ENCODE peak calls at places on chromosomes 16 and 17, in four cellular contexts. V is IMR-90, A is K562, X is GM12878. C is an unnamed sample.
A peak's percentile ranks its signal among the peaks of the same experiment; 100 is the strongest.

GRCh38 chr16:24346734-24347133 is 90.6 kb downstream of the CACNG3 start:
- DNase-seq in X (no peak), V (no peak), A (no peak), C (no peak)

GRCh38 chr17:14886200-14886739 is 378.9 kb downstream of the PMP22 start:
- DNase-seq in A (no peak), X (no peak), V (no peak), C (no peak)

GRCh38 chr17:32515677-32516383 is 29.0 kb downstream of the CDK5R1 start:
- DNase-seq in X (peak; percentile 89), V (no peak), A (no peak), C (no peak)

GRCh38 chr17:82754297-82755208 is 2.7 kb downstream of the TBCD start:
- DNase-seq in X (no peak), V (no peak), A (peak; percentile 64), C (no peak)

GRCh38 chr17:33686171-33686570 is 393.1 kb upstream of the ASIC2 start:
- DNase-seq in V (no peak), X (no peak), A (peak; percentile 77), C (no peak)

GRCh38 chr17:67671492-67671891 is 46.2 kb upstream of the NOL11 start:
- DNase-seq in X (no peak), V (peak; percentile 7), A (no peak), C (peak; percentile 26)

GRCh38 chr16:53913082-53913870 is 209.3 kb downstream of the FTO start:
- DNase-seq in X (no peak), A (no peak), V (peak; percentile 94), C (no peak)

GRCh38 chr17:45770632-45771472 is 13.3 kb upstream of the CRHR1 start:
- DNase-seq in V (no peak), A (no peak), X (no peak), C (no peak)

GRCh38 chr16:67668495-67669157 is 2.0 kb downstream of the C16orf86 start:
- DNase-seq in X (no peak), A (peak; percentile 68), V (no peak), C (no peak)

GRCh38 chr17:42317256-42317966 is 29.1 kb downstream of the STAT5A start:
- DNase-seq in V (no peak), A (no peak), X (no peak), C (no peak)

GRCh38 chr16:982152-983043 is 828 bp downstream of the SOX8 start:
- DNase-seq in V (no peak), X (no peak), A (no peak), C (no peak)

GRCh38 chr16:56793504-56793903 is 63.6 kb downstream of the NUP93 start:
- DNase-seq in X (no peak), A (no peak), V (peak; percentile 51), C (peak; percentile 60)
- TF ChIP-seq FOS in X (no peak), A (no peak), V (no peak), C (no peak)

DNA sequence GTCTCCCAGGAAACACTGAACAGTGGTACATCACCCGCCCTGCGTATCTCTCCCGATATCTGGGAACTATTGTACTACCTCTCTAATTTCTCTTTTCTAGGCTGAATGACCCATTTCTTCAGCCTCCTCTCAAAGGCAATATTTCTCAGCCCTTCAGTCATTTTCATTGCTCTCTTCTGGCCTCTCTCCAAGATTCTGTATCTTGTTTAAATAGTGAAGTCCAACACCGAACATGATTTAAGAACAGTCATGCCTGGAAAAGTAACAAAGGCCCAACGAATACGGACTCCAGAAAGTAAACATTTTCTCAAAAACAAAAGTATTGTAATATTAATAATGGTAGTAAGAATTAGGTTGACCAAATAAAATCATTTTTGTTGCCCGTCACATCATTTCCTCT is 220.0 kb downstream of the ZFHX3 start:
- DNase-seq in X (no peak), A (no peak), V (peak; percentile 49), C (no peak)
- H3K4me3 ChIP-seq in X (no peak overlapping the region), A (no peak overlapping the region), V (no peak overlapping the region), C (no peak overlapping the region)

DNA sequence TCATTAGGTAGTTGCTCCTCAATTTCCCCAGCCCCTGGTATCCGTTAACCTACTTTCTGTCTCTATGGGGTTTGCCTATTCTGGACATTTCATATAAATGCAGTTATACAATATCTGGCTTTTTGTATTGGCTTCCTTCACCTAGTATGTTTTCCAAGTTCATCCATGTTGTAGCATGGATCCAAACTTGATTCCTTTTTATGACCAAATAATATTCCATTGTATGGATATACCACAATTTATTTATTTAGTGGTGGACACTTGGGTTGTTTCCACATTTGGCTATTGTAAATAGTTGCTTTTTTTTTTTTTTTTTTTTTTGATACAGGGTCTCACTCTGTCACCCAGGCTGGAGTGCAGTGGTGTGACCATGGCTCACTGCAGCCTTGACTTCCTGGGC is 15.9 kb downstream of the EPN2 start:
- DNase-seq in X (no peak), A (no peak), V (no peak), C (no peak)
- TF ChIP-seq FOS in X (no peak), A (no peak), V (no peak), C (no peak)

GRCh38 chr17:5585814-5586558 is 1.7 kb upstream of the NLRP1 start:
- DNase-seq in V (peak; percentile 31), A (peak; percentile 5), X (peak; percentile 51), C (no peak)

GRCh38 chr17:5587431-5588032 is 3.2 kb upstream of the NLRP1 start:
- DNase-seq in A (peak; percentile 42), X (no peak), V (peak; percentile 76), C (peak; percentile 63)

GRCh38 chr17:5583426-5584382 is 605 bp downstream of the NLRP1 start:
- DNase-seq in A (peak; percentile 8), V (peak; percentile 15), X (no peak), C (peak; percentile 67)

GRCh38 chr17:5584383-5584951 is at the start of gene NLRP1:
- DNase-seq in V (peak; percentile 92), A (peak; percentile 16), X (peak; percentile 84), C (peak; percentile 95)

DNA sequence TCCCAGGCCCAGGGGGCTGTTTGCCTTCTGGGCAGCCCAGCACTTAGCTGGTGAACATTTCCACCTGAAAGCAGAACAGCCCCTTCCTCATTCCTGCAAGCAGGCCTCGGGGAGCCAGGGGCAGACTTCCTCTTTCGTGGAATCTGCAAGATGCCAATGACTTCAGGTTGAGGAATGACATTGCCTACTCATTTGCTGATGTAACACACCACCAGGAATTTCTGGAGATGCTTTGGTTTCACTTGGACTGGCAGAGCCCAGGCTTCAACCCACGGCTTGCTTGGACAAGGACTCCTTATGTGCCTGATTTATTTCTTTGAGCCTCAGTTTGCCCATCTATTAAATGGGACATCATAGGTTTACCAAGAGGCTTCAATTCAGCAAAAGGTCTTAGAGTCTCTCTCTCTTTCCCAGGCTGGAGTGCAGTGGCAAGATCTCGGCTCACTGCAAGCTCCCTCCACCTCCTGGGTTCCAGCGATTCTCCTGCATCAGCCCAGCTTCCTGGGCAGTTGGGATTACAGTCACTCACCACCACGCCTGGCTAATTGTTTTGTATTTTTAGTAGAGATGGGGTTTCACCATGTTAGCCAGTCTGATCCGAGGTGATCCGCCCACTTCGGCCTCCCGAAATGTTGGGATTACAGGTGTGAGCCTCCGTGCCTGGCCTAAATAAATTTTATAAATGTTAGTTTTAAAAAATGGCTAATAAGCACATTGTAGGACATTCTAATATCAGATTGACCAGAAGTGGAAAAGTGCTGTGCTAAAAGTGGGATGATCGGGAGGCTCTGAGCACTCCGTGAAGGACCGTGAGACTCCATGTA is 874 bp upstream of the NLRP1 start:
- DNase-seq in V (peak; percentile 89), A (no peak), X (no peak), C (no peak)
- H3K4me3 ChIP-seq in V (no peak overlapping the region), A (no peak overlapping the region), X (peak overlapping the region; percentile 92), C (no peak overlapping the region)

GRCh38 chr16:58843675-58844074 is 109.6 kb upstream of the GOT2 start:
- DNase-seq in X (peak; percentile 12), A (peak; percentile 15), V (peak; percentile 24), C (peak; percentile 67)
- TF ChIP-seq FOS in X (no peak), A (no peak), V (no peak), C (no peak)

GRCh38 chr16:90046971-90047713 is 27.9 kb upstream of the DBNDD1 start:
- DNase-seq in X (no peak), V (peak; percentile 58), A (peak; percentile 31), C (peak; percentile 38)

GRCh38 chr16:90047714-90048346 is 28.6 kb upstream of the DBNDD1 start:
- DNase-seq in X (no peak), A (peak; percentile 87), V (no peak), C (no peak)

GRCh38 chr16:90044111-90044551 is 24.9 kb upstream of the DBNDD1 start:
- DNase-seq in X (no peak), A (peak; percentile 41), V (no peak), C (no peak)

GRCh38 chr16:90048347-90048722 is 28.8 kb downstream of the PRDM7 start:
- DNase-seq in A (no peak), V (no peak), X (no peak), C (no peak)

DNA sequence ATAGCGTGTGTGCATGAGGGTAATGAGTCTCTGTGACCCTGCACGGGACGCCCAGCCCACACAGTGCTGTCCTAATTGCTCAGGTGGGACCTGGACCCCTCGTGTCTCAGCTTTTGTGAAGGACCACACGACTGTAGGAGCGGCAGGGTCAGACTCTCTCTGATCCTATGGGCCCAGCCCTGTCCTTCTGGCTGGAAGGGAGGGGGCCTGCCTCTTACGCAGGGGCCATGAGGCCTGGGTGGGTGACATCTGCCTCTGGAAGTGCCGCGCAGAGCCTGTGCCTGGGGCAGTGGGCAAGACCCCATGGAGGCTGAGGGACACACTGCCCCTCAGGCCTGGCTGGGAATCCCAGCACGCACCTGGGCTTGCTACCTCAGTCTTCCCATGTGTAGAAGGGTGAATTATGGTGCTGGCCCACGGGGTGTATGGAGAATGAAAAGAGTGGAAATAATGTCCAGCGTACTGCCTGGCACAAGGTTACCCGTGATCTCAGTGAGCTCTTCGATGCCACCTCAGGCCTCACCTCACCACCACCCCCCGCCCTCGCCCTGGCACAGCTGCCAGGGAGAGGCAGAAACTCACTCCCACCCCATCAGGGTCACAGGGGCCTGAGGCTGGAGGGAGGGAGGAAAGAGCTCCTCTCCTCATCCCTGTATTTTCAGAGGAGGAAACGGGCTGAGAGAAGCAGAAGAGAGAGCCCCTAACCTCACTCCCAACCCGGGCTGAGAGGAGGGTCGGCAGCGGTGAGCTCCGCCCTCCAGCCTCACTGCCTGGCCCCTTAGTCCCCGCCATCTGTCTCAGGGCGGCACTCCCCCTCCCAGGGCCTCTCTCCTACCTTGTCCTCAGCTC is 27.1 kb upstream of the DBNDD1 start:
- DNase-seq in X (no peak), A (peak; percentile 83), V (no peak), C (no peak)
- H3K4me3 ChIP-seq in X (no peak overlapping the region), A (peak overlapping the region; percentile 49), V (no peak overlapping the region), C (no peak overlapping the region)

GRCh38 chr16:14334366-14335105 is 263.4 kb downstream of the MRTFB start:
- DNase-seq in A (no peak), X (no peak), V (no peak), C (peak; percentile 14)
- TF ChIP-seq FOS in A (no peak), X (no peak), V (no peak), C (no peak)

GRCh38 chr16:4616047-4616811 is 1.5 kb upstream of the UBALD1 start:
- DNase-seq in X (peak; percentile 98), V (peak; percentile 100), A (peak; percentile 95), C (peak; percentile 99)

GRCh38 chr16:4615389-4616046 is 830 bp upstream of the UBALD1 start:
- DNase-seq in V (no peak), X (no peak), A (no peak), C (no peak)

GRCh38 chr16:4618645-4619418 is 4.1 kb upstream of the UBALD1 start:
- DNase-seq in V (no peak), X (no peak), A (no peak), C (no peak)

GRCh38 chr16:4614571-4615388 is at the start of gene UBALD1:
- DNase-seq in X (peak; percentile 48), A (peak; percentile 82), V (peak; percentile 87), C (peak; percentile 83)

DNA sequence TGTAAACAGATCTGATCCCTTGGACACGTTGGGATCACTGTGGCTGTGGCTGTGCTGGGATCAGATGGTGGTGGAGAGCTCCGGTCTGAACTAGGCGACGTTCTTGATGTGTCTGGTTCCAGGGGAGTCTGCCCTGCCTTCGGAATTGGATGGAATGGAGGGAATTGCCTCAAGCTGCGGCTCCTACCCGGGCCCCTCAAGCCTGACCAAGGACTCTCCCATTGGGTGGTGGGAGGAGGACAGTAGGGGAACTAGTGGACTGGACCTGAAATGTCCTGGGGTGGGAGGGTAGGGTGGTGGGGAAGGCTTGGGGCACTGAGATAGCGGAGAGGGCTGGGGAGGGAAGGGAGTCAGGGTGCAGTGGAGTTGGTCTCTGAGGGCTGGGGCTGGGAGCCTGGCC is 3.2 kb upstream of the UBALD1 start:
- DNase-seq in V (no peak), X (no peak), A (no peak), C (no peak)
- H3K4me3 ChIP-seq in V (no peak overlapping the region), X (no peak overlapping the region), A (no peak overlapping the region), C (no peak overlapping the region)